ENCODE peak calls at places on chromosomes 16 and 17, in five cellular contexts. One of them, this sample, is unnamed.

GRCh38 chr17:78144146-78144719 is 2.0 kb upstream of the C17orf99 start:
- DNase-seq in RWPE2: peak
- DNase-seq in AG09309: peak
- DNase-seq in left ventricle myocardium inferior: peak
- DNase-seq in CD14-positive monocyte: peak
- DNase-seq in this sample: peak

GRCh38 chr16:23496826-23497542 is 13.3 kb downstream of the GGA2 start:
- DNase-seq in RWPE2: no peak
- DNase-seq in AG09309: no peak
- DNase-seq in left ventricle myocardium inferior: no peak
- DNase-seq in CD14-positive monocyte: no peak
- DNase-seq in this sample: no peak

GRCh38 chr16:82368041-82368440 is 198.0 kb upstream of the MPHOSPH6 start:
- DNase-seq in CD14-positive monocyte: no peak
- DNase-seq in AG09309: peak
- DNase-seq in RWPE2: no peak
- DNase-seq in left ventricle myocardium inferior: peak
- DNase-seq in this sample: peak

GRCh38 chr16:80586476-80586875 is 45.7 kb downstream of the DYNLRB2 start:
- DNase-seq in RWPE2: no peak
- DNase-seq in CD14-positive monocyte: no peak
- DNase-seq in left ventricle myocardium inferior: no peak
- DNase-seq in AG09309: no peak
- DNase-seq in this sample: no peak

GRCh38 chr17:50938821-50939541 is 72.8 kb upstream of the TOB1 start:
- DNase-seq in RWPE2: no peak
- DNase-seq in left ventricle myocardium inferior: no peak
- DNase-seq in CD14-positive monocyte: no peak
- DNase-seq in AG09309: no peak
- DNase-seq in this sample: no peak

GRCh38 chr17:10741416-10742140 is 11.8 kb upstream of the TMEM220 start:
- DNase-seq in RWPE2: no peak
- DNase-seq in AG09309: no peak
- DNase-seq in left ventricle myocardium inferior: no peak
- DNase-seq in CD14-positive monocyte: no peak
- DNase-seq in this sample: peak

GRCh38 chr16:11327277-11328171 is 17.7 kb upstream of the RMI2 start:
- DNase-seq in AG09309: no peak
- DNase-seq in left ventricle myocardium inferior: peak
- DNase-seq in CD14-positive monocyte: no peak
- DNase-seq in RWPE2: no peak
- DNase-seq in this sample: no peak

GRCh38 chr16:72740346-72740745 is 307.6 kb downstream of the ZFHX3 start:
- DNase-seq in AG09309: no peak
- DNase-seq in left ventricle myocardium inferior: no peak
- DNase-seq in RWPE2: no peak
- DNase-seq in CD14-positive monocyte: no peak
- DNase-seq in this sample: no peak

GRCh38 chr16:87705780-87706277 is 60.0 kb downstream of the KLHDC4 start:
- DNase-seq in left ventricle myocardium inferior: no peak
- DNase-seq in RWPE2: no peak
- DNase-seq in AG09309: no peak
- DNase-seq in CD14-positive monocyte: no peak
- DNase-seq in this sample: no peak

GRCh38 chr16:81728435-81728834 is 50.7 kb upstream of the PLCG2 start:
- DNase-seq in left ventricle myocardium inferior: no peak
- DNase-seq in CD14-positive monocyte: no peak
- DNase-seq in RWPE2: no peak
- DNase-seq in AG09309: no peak
- DNase-seq in this sample: no peak

GRCh38 chr17:1712271-1712670 is 2.1 kb upstream of the TLCD2 start:
- DNase-seq in CD14-positive monocyte: no peak
- DNase-seq in AG09309: no peak
- DNase-seq in RWPE2: no peak
- DNase-seq in left ventricle myocardium inferior: no peak
- DNase-seq in this sample: no peak

GRCh38 chr16:57743458-57743857 is 7.9 kb downstream of the KATNB1 start:
- DNase-seq in RWPE2: no peak
- DNase-seq in CD14-positive monocyte: no peak
- DNase-seq in AG09309: no peak
- DNase-seq in left ventricle myocardium inferior: no peak
- DNase-seq in this sample: no peak

GRCh38 chr16:82700541-82701240 is 73.9 kb downstream of the CDH13 start:
- DNase-seq in AG09309: peak
- DNase-seq in RWPE2: no peak
- DNase-seq in left ventricle myocardium inferior: no peak
- DNase-seq in CD14-positive monocyte: no peak
- DNase-seq in this sample: no peak

GRCh38 chr16:14015948-14016347 is 55.2 kb upstream of the MRTFB start:
- DNase-seq in CD14-positive monocyte: no peak
- DNase-seq in AG09309: peak
- DNase-seq in left ventricle myocardium inferior: no peak
- DNase-seq in RWPE2: no peak
- DNase-seq in this sample: no peak

GRCh38 chr16:64705443-64705842 is 416.4 kb downstream of the CDH11 start:
- DNase-seq in CD14-positive monocyte: no peak
- DNase-seq in AG09309: no peak
- DNase-seq in RWPE2: no peak
- DNase-seq in left ventricle myocardium inferior: no peak
- DNase-seq in this sample: no peak

GRCh38 chr17:74631468-74632195 is 8.1 kb upstream of the CD300E start:
- DNase-seq in left ventricle myocardium inferior: no peak
- DNase-seq in CD14-positive monocyte: peak
- DNase-seq in AG09309: peak
- DNase-seq in RWPE2: no peak
- DNase-seq in this sample: no peak

GRCh38 chr17:39139137-39139516 is 12.3 kb downstream of the PLXDC1 start:
- DNase-seq in RWPE2: no peak
- DNase-seq in left ventricle myocardium inferior: no peak
- DNase-seq in CD14-positive monocyte: no peak
- DNase-seq in AG09309: peak
- DNase-seq in this sample: no peak

GRCh38 chr16:68235105-68235881 is 634 bp downstream of the ESRP2 start:
- DNase-seq in CD14-positive monocyte: no peak
- DNase-seq in RWPE2: peak
- DNase-seq in left ventricle myocardium inferior: no peak
- DNase-seq in AG09309: no peak
- DNase-seq in this sample: no peak

GRCh38 chr16:65745201-65745600 is 621.3 kb upstream of the CDH5 start:
- DNase-seq in CD14-positive monocyte: no peak
- DNase-seq in RWPE2: no peak
- DNase-seq in AG09309: no peak
- DNase-seq in left ventricle myocardium inferior: no peak
- DNase-seq in this sample: no peak

GRCh38 chr17:17493249-17493985 is 2.8 kb downstream of the RASD1 start:
- DNase-seq in RWPE2: no peak
- DNase-seq in CD14-positive monocyte: no peak
- DNase-seq in AG09309: no peak
- DNase-seq in left ventricle myocardium inferior: peak
- DNase-seq in this sample: peak

GRCh38 chr16:66390346-66391108 is 24.0 kb downstream of the CDH5 start:
- DNase-seq in RWPE2: no peak
- DNase-seq in left ventricle myocardium inferior: no peak
- DNase-seq in AG09309: no peak
- DNase-seq in CD14-positive monocyte: no peak
- DNase-seq in this sample: no peak

GRCh38 chr17:83192161-83192788 is 112.9 kb downstream of the METRNL start:
- DNase-seq in CD14-positive monocyte: peak
- DNase-seq in AG09309: no peak
- DNase-seq in left ventricle myocardium inferior: peak
- DNase-seq in RWPE2: peak
- DNase-seq in this sample: peak

GRCh38 chr16:85350973-85351372 is 238.7 kb upstream of the CIBAR2 start:
- DNase-seq in CD14-positive monocyte: no peak
- DNase-seq in left ventricle myocardium inferior: peak
- DNase-seq in RWPE2: peak
- DNase-seq in AG09309: peak
- DNase-seq in this sample: peak

GRCh38 chr17:37259030-37259735 is 116.6 kb upstream of the C17orf78 start:
- DNase-seq in RWPE2: no peak
- DNase-seq in CD14-positive monocyte: no peak
- DNase-seq in AG09309: no peak
- DNase-seq in left ventricle myocardium inferior: no peak
- DNase-seq in this sample: no peak

GRCh38 chr17:2903193-2903974 is 107.1 kb downstream of the RAP1GAP2 start:
- DNase-seq in RWPE2: no peak
- DNase-seq in AG09309: no peak
- DNase-seq in CD14-positive monocyte: no peak
- DNase-seq in left ventricle myocardium inferior: no peak
- DNase-seq in this sample: no peak

GRCh38 chr16:66154801-66155200 is 211.7 kb upstream of the CDH5 start:
- DNase-seq in RWPE2: no peak
- DNase-seq in left ventricle myocardium inferior: no peak
- DNase-seq in AG09309: no peak
- DNase-seq in CD14-positive monocyte: no peak
- DNase-seq in this sample: no peak

GRCh38 chr17:65763786-65764185 is 202.3 kb upstream of the AXIN2 start:
- DNase-seq in RWPE2: no peak
- DNase-seq in CD14-positive monocyte: no peak
- DNase-seq in left ventricle myocardium inferior: no peak
- DNase-seq in AG09309: no peak
- DNase-seq in this sample: no peak

GRCh38 chr17:49230636-49231562 is at the start of gene PHOSPHO1:
- DNase-seq in RWPE2: peak
- DNase-seq in AG09309: peak
- DNase-seq in left ventricle myocardium inferior: peak
- DNase-seq in CD14-positive monocyte: peak
- DNase-seq in this sample: peak

GRCh38 chr16:3168706-3169105 is 19.3 kb upstream of the OR1F1 start:
- DNase-seq in left ventricle myocardium inferior: no peak
- DNase-seq in AG09309: no peak
- DNase-seq in RWPE2: no peak
- DNase-seq in CD14-positive monocyte: no peak
- DNase-seq in this sample: no peak

GRCh38 chr17:72399608-72400487 is 279.0 kb downstream of the SOX9 start:
- DNase-seq in RWPE2: no peak
- DNase-seq in AG09309: no peak
- DNase-seq in CD14-positive monocyte: no peak
- DNase-seq in left ventricle myocardium inferior: no peak
- DNase-seq in this sample: no peak

GRCh38 chr17:4788807-4789700 is at the start of gene GLTPD2:
- DNase-seq in RWPE2: no peak
- DNase-seq in left ventricle myocardium inferior: no peak
- DNase-seq in CD14-positive monocyte: no peak
- DNase-seq in AG09309: no peak
- DNase-seq in this sample: no peak

This sample was measured in testis.